ENCODE peak calls at places on chromosomes 7 and 10, in five cellular contexts. O, N, T, E and H are unnamed samples.

GRCh38 chr10:115969591-115969990 is 303.4 kb downstream of the GFRA1 start:
- DNase-seq in E (no peak), O (no peak), N (no peak), T (no peak), H (no peak)

GRCh38 chr7:64869121-64869725 is 33.9 kb upstream of the ZNF273 start:
- DNase-seq in E (no peak), T (no peak), O (no peak), N (no peak), H (no peak)

GRCh38 chr10:70693619-70694286 is 21.4 kb downstream of the ADAMTS14 start:
- DNase-seq in E (peak; percentile 98), O (no peak), T (no peak), N (no peak), H (no peak)

GRCh38 chr7:102992820-102993531 is 80.2 kb downstream of the LRRC17 start:
- DNase-seq in E (peak; percentile 96), T (peak; percentile 89), N (no peak), O (peak; percentile 62), H (no peak)

GRCh38 chr7:3042861-3043489 is 692 bp downstream of the CARD11 start:
- DNase-seq in N (no peak), E (no peak), O (peak; percentile 36), T (no peak), H (no peak)

GRCh38 chr10:62627985-62628384 is 176.5 kb upstream of the ADO start:
- DNase-seq in T (no peak), N (no peak), O (no peak), E (no peak), H (no peak)

GRCh38 chr7:5526190-5527037 is 102.8 kb upstream of the TNRC18 start:
- DNase-seq in T (no peak), O (peak; percentile 85), N (peak; percentile 77), E (peak; percentile 56), H (no peak)

GRCh38 chr10:59283456-59284082 is 78.8 kb downstream of the FAM13C start:
- DNase-seq in O (peak; percentile 18), E (no peak), N (peak; percentile 40), T (peak; percentile 31), H (no peak)

GRCh38 chr7:130566168-130566897 is 74.4 kb downstream of the MEST start:
- DNase-seq in N (no peak), T (no peak), E (peak; percentile 84), O (no peak), H (no peak)

GRCh38 chr7:130559184-130559583 is 67.3 kb downstream of the MEST start:
- DNase-seq in N (no peak), O (no peak), E (no peak), T (no peak), H (no peak)

GRCh38 chr7:130566898-130567280 is 75.0 kb downstream of the MEST start:
- DNase-seq in O (no peak), T (no peak), E (no peak), N (no peak), H (no peak)

GRCh38 chr7:130560972-130561371 is 69.1 kb downstream of the MEST start:
- DNase-seq in N (no peak), O (peak; percentile 73), E (peak; percentile 28), T (no peak), H (no peak)
- TF ChIP-seq CTCF in N (peak; percentile 26), O (peak; percentile 52), E (peak; percentile 14), T (peak; percentile 45), H (no peak)

GRCh38 chr10:102614888-102615287 is 29.4 kb upstream of the TRIM8 start:
- DNase-seq in T (no peak), N (no peak), E (no peak), O (no peak), H (no peak)

GRCh38 chr10:102616071-102616770 is 28.1 kb upstream of the TRIM8 start:
- DNase-seq in T (no peak), N (peak; percentile 65), E (peak; percentile 47), O (no peak), H (peak; percentile 40)

GRCh38 chr10:102617041-102617440 is 27.2 kb upstream of the TRIM8 start:
- DNase-seq in T (no peak), O (no peak), E (no peak), N (no peak), H (no peak)

GRCh38 chr10:102613761-102614160 is 30.5 kb upstream of the TRIM8 start:
- DNase-seq in E (no peak), N (no peak), T (no peak), O (no peak), H (no peak)

GRCh38 chr10:102615361-102615760 is 28.9 kb upstream of the TRIM8 start:
- DNase-seq in O (no peak), N (peak; percentile 71), T (no peak), E (no peak), H (peak; percentile 45)
- TF ChIP-seq CTCF in O (peak; percentile 36), N (peak; percentile 40), T (peak; percentile 31), E (peak; percentile 37), H (no peak)

DNA sequence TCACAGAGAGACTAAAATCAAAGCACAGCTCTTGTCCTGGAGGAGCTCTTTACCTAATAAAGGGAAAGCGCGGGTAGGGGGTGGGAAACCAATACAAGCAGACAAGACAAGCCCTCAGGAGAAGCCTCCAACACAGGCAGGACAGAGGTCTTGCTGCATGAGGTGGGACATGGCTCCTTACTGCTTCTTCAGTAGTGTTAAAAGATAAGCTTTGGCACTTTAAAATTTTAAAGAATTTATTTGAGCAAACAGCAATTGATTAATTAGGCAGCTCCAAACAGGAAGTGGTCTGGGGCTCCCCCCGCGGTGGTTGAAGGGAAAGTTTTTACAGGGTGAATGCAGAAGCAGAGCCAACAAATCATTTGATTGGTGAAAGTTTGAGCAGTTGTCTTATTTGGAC is 50.3 kb upstream of the MACC1 start:
- DNase-seq in N (no peak), E (no peak), T (no peak), O (no peak), H (no peak)
- TF ChIP-seq CTCF in N (no peak), E (no peak), T (no peak), O (no peak), H (no peak)

GRCh38 chr7:124662937-124663336 is 102.7 kb downstream of the GPR37 start:
- DNase-seq in T (no peak), E (no peak), N (no peak), O (peak; percentile 3), H (no peak)
- TF ChIP-seq CTCF in T (peak; percentile 64), E (no peak), N (no peak), O (no peak), H (no peak)

GRCh38 chr10:30742471-30742870 is 112.9 kb upstream of the LYZL2 start:
- DNase-seq in T (no peak), E (no peak), N (no peak), O (no peak), H (no peak)
- TF ChIP-seq CTCF in T (no peak), E (no peak), N (no peak), O (no peak), H (no peak)